ENCODE peak calls at places on chromosomes 3 and 15, in ten cellular contexts. One of them, this sample, is unnamed.

GRCh38 chr3:177488740-177489139 is 291.5 kb upstream of the TBL1XR1 start:
- DNase-seq in AG04450: no peak
- DNase-seq in substantia nigra: no peak
- DNase-seq in mesendoderm: no peak
- DNase-seq in neural progenitor cell: no peak
- DNase-seq in HT-29: no peak
- DNase-seq in fibroblast of pulmonary artery: no peak
- DNase-seq in thoracic aorta: no peak
- DNase-seq in activated naive CD4-positive, alpha-beta T cell treated with anti-CD3 and anti-CD28 coated beads, Interleukin-2, amount 50 U/mL, for 72 hours: no peak
- DNase-seq in foreskin fibroblast: no peak
- DNase-seq in this sample: no peak

GRCh38 chr3:102092617-102093466 is 243.5 kb downstream of the NFKBIZ start:
- DNase-seq in AG04450: no peak
- DNase-seq in substantia nigra: no peak
- DNase-seq in mesendoderm: no peak
- DNase-seq in neural progenitor cell: no peak
- DNase-seq in HT-29: no peak
- DNase-seq in fibroblast of pulmonary artery: peak; percentile 31
- DNase-seq in thoracic aorta: no peak
- DNase-seq in activated naive CD4-positive, alpha-beta T cell treated with anti-CD3 and anti-CD28 coated beads, Interleukin-2, amount 50 U/mL, for 72 hours: no peak
- DNase-seq in foreskin fibroblast: no peak
- DNase-seq in this sample: no peak

GRCh38 chr15:57892181-57892580 is 173.3 kb downstream of the ALDH1A2 start:
- DNase-seq in AG04450: no peak
- DNase-seq in substantia nigra: no peak
- DNase-seq in mesendoderm: no peak
- DNase-seq in neural progenitor cell: no peak
- DNase-seq in HT-29: no peak
- DNase-seq in fibroblast of pulmonary artery: peak; percentile 35
- DNase-seq in thoracic aorta: no peak
- DNase-seq in activated naive CD4-positive, alpha-beta T cell treated with anti-CD3 and anti-CD28 coated beads, Interleukin-2, amount 50 U/mL, for 72 hours: no peak
- DNase-seq in foreskin fibroblast: peak; percentile 47
- DNase-seq in this sample: no peak

GRCh38 chr15:55741592-55742497 is 1.1 kb downstream of the PRTG start:
- DNase-seq in AG04450: no peak
- DNase-seq in substantia nigra: no peak
- DNase-seq in mesendoderm: peak; percentile 67
- DNase-seq in neural progenitor cell: peak; percentile 70
- DNase-seq in HT-29: no peak
- DNase-seq in fibroblast of pulmonary artery: no peak
- DNase-seq in thoracic aorta: no peak
- DNase-seq in activated naive CD4-positive, alpha-beta T cell treated with anti-CD3 and anti-CD28 coated beads, Interleukin-2, amount 50 U/mL, for 72 hours: no peak
- DNase-seq in foreskin fibroblast: no peak
- DNase-seq in this sample: peak; percentile 14

GRCh38 chr15:51369451-51369761 is 28.0 kb downstream of the GLDN start:
- DNase-seq in AG04450: no peak
- DNase-seq in substantia nigra: no peak
- DNase-seq in mesendoderm: no peak
- DNase-seq in neural progenitor cell: no peak
- DNase-seq in HT-29: peak; percentile 26
- DNase-seq in fibroblast of pulmonary artery: no peak
- DNase-seq in thoracic aorta: no peak
- DNase-seq in activated naive CD4-positive, alpha-beta T cell treated with anti-CD3 and anti-CD28 coated beads, Interleukin-2, amount 50 U/mL, for 72 hours: no peak
- DNase-seq in foreskin fibroblast: no peak
- DNase-seq in this sample: no peak

GRCh38 chr3:11195201-11195600 is 40.9 kb downstream of the HRH1 start:
- DNase-seq in AG04450: no peak
- DNase-seq in substantia nigra: no peak
- DNase-seq in mesendoderm: no peak
- DNase-seq in neural progenitor cell: no peak
- DNase-seq in HT-29: no peak
- DNase-seq in fibroblast of pulmonary artery: no peak
- DNase-seq in thoracic aorta: no peak
- DNase-seq in activated naive CD4-positive, alpha-beta T cell treated with anti-CD3 and anti-CD28 coated beads, Interleukin-2, amount 50 U/mL, for 72 hours: no peak
- DNase-seq in foreskin fibroblast: no peak
- DNase-seq in this sample: no peak

GRCh38 chr15:65355173-65355982 is 22.4 kb downstream of the IGDCC3 start:
- DNase-seq in AG04450: no peak
- DNase-seq in substantia nigra: peak; percentile 50
- DNase-seq in mesendoderm: peak; percentile 65
- DNase-seq in neural progenitor cell: peak; percentile 98
- DNase-seq in HT-29: no peak
- DNase-seq in fibroblast of pulmonary artery: no peak
- DNase-seq in thoracic aorta: no peak
- DNase-seq in activated naive CD4-positive, alpha-beta T cell treated with anti-CD3 and anti-CD28 coated beads, Interleukin-2, amount 50 U/mL, for 72 hours: no peak
- DNase-seq in foreskin fibroblast: no peak
- DNase-seq in this sample: no peak

GRCh38 chr3:172145287-172145686 is 105.9 kb downstream of the FNDC3B start:
- DNase-seq in AG04450: no peak
- DNase-seq in substantia nigra: no peak
- DNase-seq in mesendoderm: no peak
- DNase-seq in neural progenitor cell: no peak
- DNase-seq in HT-29: no peak
- DNase-seq in fibroblast of pulmonary artery: no peak
- DNase-seq in thoracic aorta: no peak
- DNase-seq in activated naive CD4-positive, alpha-beta T cell treated with anti-CD3 and anti-CD28 coated beads, Interleukin-2, amount 50 U/mL, for 72 hours: no peak
- DNase-seq in foreskin fibroblast: no peak
- DNase-seq in this sample: no peak

GRCh38 chr15:68126415-68126814 is 72.3 kb downstream of the PIAS1 start:
- DNase-seq in AG04450: no peak
- DNase-seq in substantia nigra: no peak
- DNase-seq in mesendoderm: no peak
- DNase-seq in neural progenitor cell: no peak
- DNase-seq in HT-29: no peak
- DNase-seq in fibroblast of pulmonary artery: no peak
- DNase-seq in thoracic aorta: no peak
- DNase-seq in activated naive CD4-positive, alpha-beta T cell treated with anti-CD3 and anti-CD28 coated beads, Interleukin-2, amount 50 U/mL, for 72 hours: no peak
- DNase-seq in foreskin fibroblast: no peak
- DNase-seq in this sample: no peak

GRCh38 chr15:76935620-76936019 is 4.1 kb downstream of the RCN2 start:
- DNase-seq in AG04450: no peak
- DNase-seq in substantia nigra: no peak
- DNase-seq in mesendoderm: no peak
- DNase-seq in neural progenitor cell: peak; percentile 36
- DNase-seq in HT-29: no peak
- DNase-seq in fibroblast of pulmonary artery: no peak
- DNase-seq in thoracic aorta: no peak
- DNase-seq in activated naive CD4-positive, alpha-beta T cell treated with anti-CD3 and anti-CD28 coated beads, Interleukin-2, amount 50 U/mL, for 72 hours: no peak
- DNase-seq in foreskin fibroblast: no peak
- DNase-seq in this sample: no peak

GRCh38 chr3:20107722-20108121 is 67.5 kb downstream of the KAT2B start:
- DNase-seq in AG04450: no peak
- DNase-seq in substantia nigra: no peak
- DNase-seq in mesendoderm: no peak
- DNase-seq in neural progenitor cell: no peak
- DNase-seq in HT-29: no peak
- DNase-seq in fibroblast of pulmonary artery: no peak
- DNase-seq in thoracic aorta: no peak
- DNase-seq in activated naive CD4-positive, alpha-beta T cell treated with anti-CD3 and anti-CD28 coated beads, Interleukin-2, amount 50 U/mL, for 72 hours: no peak
- DNase-seq in foreskin fibroblast: no peak
- DNase-seq in this sample: no peak

GRCh38 chr3:63580151-63580550 is 72.3 kb upstream of the SNTN start:
- DNase-seq in AG04450: no peak
- DNase-seq in substantia nigra: no peak
- DNase-seq in mesendoderm: no peak
- DNase-seq in neural progenitor cell: no peak
- DNase-seq in HT-29: no peak
- DNase-seq in fibroblast of pulmonary artery: no peak
- DNase-seq in thoracic aorta: no peak
- DNase-seq in activated naive CD4-positive, alpha-beta T cell treated with anti-CD3 and anti-CD28 coated beads, Interleukin-2, amount 50 U/mL, for 72 hours: no peak
- DNase-seq in foreskin fibroblast: no peak
- DNase-seq in this sample: no peak

GRCh38 chr15:90957791-90958190 is 3.1 kb downstream of the RCCD1 start:
- DNase-seq in AG04450: no peak
- DNase-seq in substantia nigra: no peak
- DNase-seq in mesendoderm: no peak
- DNase-seq in neural progenitor cell: no peak
- DNase-seq in HT-29: no peak
- DNase-seq in fibroblast of pulmonary artery: no peak
- DNase-seq in thoracic aorta: no peak
- DNase-seq in activated naive CD4-positive, alpha-beta T cell treated with anti-CD3 and anti-CD28 coated beads, Interleukin-2, amount 50 U/mL, for 72 hours: no peak
- DNase-seq in foreskin fibroblast: no peak
- DNase-seq in this sample: no peak